ENCODE peak calls at places on chromosomes 1 and 21, in ten cellular contexts. G is spleen, O is iPS DF 6.9, A is PC-9, W is neural progenitor cell, P is heart left ventricle, Q is tibial nerve, H is adipocyte, B is lower lobe of right lung, F is SK-N-SH. N is an unnamed sample.

GRCh38 chr1:211331011-211331709 is 4.5 kb downstream of the TRAF5 start:
- DNase-seq in G (no peak), O (no peak), A (peak; percentile 80), W (no peak), P (no peak), Q (no peak), H (no peak), B (no peak), F (no peak), N (no peak)

GRCh38 chr21:14452842-14453241 is 69.9 kb upstream of the HSPA13 start:
- DNase-seq in G (no peak), O (no peak), A (no peak), W (no peak), P (no peak), Q (no peak), H (no peak), B (no peak), F (no peak), N (no peak)

GRCh38 chr1:184078564-184079107 is 27.1 kb downstream of the TSEN15 start:
- DNase-seq in G (no peak), O (no peak), A (no peak), W (no peak), P (no peak), Q (no peak), H (peak; percentile 59), B (no peak), F (no peak), N (no peak)

GRCh38 chr1:169588785-169589485 is 2.7 kb upstream of the F5 start:
- DNase-seq in G (no peak), O (no peak), A (peak; percentile 39), W (no peak), P (no peak), Q (no peak), H (no peak), B (no peak), F (no peak), N (no peak)

GRCh38 chr21:41110664-41111063 is 57.3 kb upstream of the BACE2 start:
- DNase-seq in G (no peak), O (no peak), A (no peak), W (no peak), P (no peak), Q (no peak), H (no peak), B (no peak), F (no peak), N (no peak)

GRCh38 chr1:93489756-93490155 is 41.8 kb downstream of the FNBP1L start:
- DNase-seq in G (no peak), O (no peak), A (no peak), W (no peak), P (no peak), Q (no peak), H (peak; percentile 56), B (no peak), F (no peak), N (no peak)

GRCh38 chr1:76250317-76250716 is 175.8 kb downstream of the ST6GALNAC3 start:
- DNase-seq in G (no peak), O (no peak), A (no peak), W (peak; percentile 60), P (no peak), Q (no peak), H (no peak), B (no peak), F (no peak), N (no peak)

GRCh38 chr21:15843766-15844165 is 114.0 kb downstream of the USP25 start:
- DNase-seq in G (no peak), O (no peak), A (no peak), W (no peak), P (no peak), Q (no peak), H (no peak), B (no peak), F (no peak), N (no peak)

GRCh38 chr1:185144233-185144632 is 12.5 kb downstream of the TRMT1L start:
- DNase-seq in G (no peak), O (no peak), A (no peak), W (no peak), P (no peak), Q (no peak), H (peak; percentile 56), B (no peak), F (no peak), N (no peak)

GRCh38 chr21:14616303-14617039 is 70.4 kb upstream of the SAMSN1 start:
- DNase-seq in G (no peak), O (peak; percentile 37), A (peak; percentile 38), W (no peak), P (no peak), Q (no peak), H (no peak), B (no peak), F (no peak), N (no peak)

GRCh38 chr1:200866521-200866920 is 6.3 kb upstream of the GPR25 start:
- DNase-seq in G (no peak), O (no peak), A (no peak), W (no peak), P (no peak), Q (no peak), H (no peak), B (no peak), F (no peak), N (no peak)

GRCh38 chr1:98688110-98688739 is 26.7 kb downstream of the SNX7 start:
- DNase-seq in G (no peak), O (no peak), A (no peak), W (no peak), P (no peak), Q (no peak), H (no peak), B (no peak), F (no peak), N (no peak)

GRCh38 chr21:31683029-31683428 is 23.5 kb downstream of the SOD1 start:
- DNase-seq in G (no peak), O (no peak), A (no peak), W (no peak), P (no peak), Q (no peak), H (no peak), B (no peak), F (no peak), N (no peak)

GRCh38 chr21:31688603-31689368 is 29.3 kb downstream of the SOD1 start:
- DNase-seq in G (no peak), O (no peak), A (no peak), W (no peak), P (no peak), Q (no peak), H (no peak), B (no peak), F (no peak), N (no peak)

GRCh38 chr21:31684918-31685317 is 25.4 kb downstream of the SOD1 start:
- DNase-seq in G (no peak), O (no peak), A (no peak), W (no peak), P (no peak), Q (no peak), H (no peak), B (no peak), F (no peak), N (no peak)

GRCh38 chr21:31687108-31687507 is 27.6 kb downstream of the SOD1 start:
- DNase-seq in G (no peak), O (no peak), A (no peak), W (no peak), P (no peak), Q (no peak), H (no peak), B (no peak), F (no peak), N (no peak)

DNA sequence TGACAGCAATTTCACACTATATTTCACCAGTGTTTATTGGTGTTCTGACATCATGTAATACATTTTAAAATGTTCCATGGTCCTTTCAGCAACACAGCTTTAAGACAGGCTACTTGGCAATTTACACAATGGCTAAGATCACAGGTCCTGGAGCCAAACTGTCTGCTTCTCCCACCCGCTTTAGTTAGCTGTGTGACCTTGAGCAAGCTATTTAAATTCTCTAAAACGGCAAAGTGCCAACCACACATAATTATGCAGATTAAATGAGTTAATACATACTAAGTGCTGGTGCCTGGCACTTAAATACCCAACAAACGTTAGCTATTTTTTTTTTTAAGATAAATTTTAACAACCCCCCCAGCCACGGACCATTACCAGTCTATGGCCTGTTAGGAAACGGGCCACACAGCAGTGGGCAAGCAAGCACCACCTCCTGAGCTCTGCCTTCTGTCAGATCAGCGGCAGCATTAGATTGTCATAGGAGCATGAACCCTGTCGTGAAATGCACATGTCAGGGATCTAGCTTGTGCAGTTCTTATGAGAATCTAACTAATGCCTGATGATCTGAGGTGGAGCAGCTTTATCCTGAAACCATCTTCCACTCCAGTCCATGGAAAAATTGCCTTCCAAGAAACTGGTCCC is 26.9 kb downstream of the SOD1 start:
- DNase-seq in G (no peak), O (no peak), A (no peak), W (no peak), P (no peak), Q (no peak), H (no peak), B (no peak), F (no peak), N (no peak)
- H3K36me3 ChIP-seq in G (peaks cover 96% of the 10 kb centered on the region), O (peaks cover 10% of the 10 kb centered on the region), A (peaks cover 12% of the 10 kb centered on the region), W (peaks cover 53% of the 10 kb centered on the region), P (peaks cover 16% of the 10 kb centered on the region), Q (no peaks in the 10 kb centered on the region), H (peaks cover 81% of the 10 kb centered on the region), B (peaks cover 96% of the 10 kb centered on the region), F (peaks cover 80% of the 10 kb centered on the region), N (no peaks in the 10 kb centered on the region)

GRCh38 chr1:94535879-94536278 is 5.7 kb downstream of the F3 start:
- DNase-seq in G (no peak), O (no peak), A (no peak), W (no peak), P (no peak), Q (no peak), H (no peak), B (no peak), F (no peak), N (no peak)
- H3K36me3 ChIP-seq in G (no peaks in the 10 kb centered on the region), O (peaks cover 8% of the 10 kb centered on the region), A (peaks cover 93% of the 10 kb centered on the region), W (no peaks in the 10 kb centered on the region), P (no peaks in the 10 kb centered on the region), Q (no peaks in the 10 kb centered on the region), H (peaks cover 89% of the 10 kb centered on the region), B (peaks cover 43% of the 10 kb centered on the region), F (peaks cover 6% of the 10 kb centered on the region), N (no peaks in the 10 kb centered on the region)

DNA sequence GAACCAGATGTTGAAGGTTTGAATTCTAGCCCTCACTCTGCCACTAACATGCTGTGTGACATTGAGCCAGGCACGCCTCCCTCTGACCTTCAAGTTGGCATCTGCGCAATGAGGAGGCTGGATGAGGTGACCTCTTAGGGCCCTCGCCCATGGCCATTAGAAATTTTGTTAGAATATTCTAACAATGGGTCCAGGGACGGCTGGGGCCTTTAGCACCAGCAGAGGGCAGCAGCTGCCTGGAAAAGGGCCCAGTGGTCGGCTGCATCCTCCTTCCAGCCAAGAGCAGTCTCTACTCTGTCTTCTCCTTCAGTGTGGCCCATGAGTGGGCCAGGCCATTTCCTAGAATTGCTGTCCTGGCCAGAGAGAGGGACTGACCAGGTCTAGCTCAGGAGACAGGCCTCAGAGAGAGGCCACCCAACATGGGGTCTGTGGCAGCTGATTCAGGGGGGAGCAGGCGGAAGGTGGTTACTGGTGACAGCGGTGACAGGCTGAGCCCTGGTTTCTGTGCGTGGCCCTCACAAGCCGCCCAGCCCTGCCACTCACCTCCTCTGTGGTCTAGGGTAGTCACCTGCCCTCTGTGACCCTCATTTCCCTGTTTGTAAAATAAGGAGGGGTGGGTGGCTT is 101.3 kb upstream of the ACTL8 start:
- DNase-seq in G (no peak), O (no peak), A (no peak), W (peak; percentile 79), P (no peak), Q (no peak), H (peak; percentile 70), B (no peak), F (peak; percentile 85), N (no peak)
- H3K36me3 ChIP-seq in G (peaks cover 9% of the 10 kb centered on the region), O (peaks cover 17% of the 10 kb centered on the region), A (no peaks in the 10 kb centered on the region), W (no peaks in the 10 kb centered on the region), P (peaks cover 4% of the 10 kb centered on the region), Q (no peaks in the 10 kb centered on the region), H (peaks cover 62% of the 10 kb centered on the region), B (peaks cover 74% of the 10 kb centered on the region), F (peaks cover 27% of the 10 kb centered on the region), N (peaks cover 7% of the 10 kb centered on the region)

GRCh38 chr21:46428987-46429710 is 29.5 kb upstream of the DIP2A start:
- DNase-seq in G (peak; percentile 42), O (no peak), A (no peak), W (no peak), P (peak; percentile 34), Q (no peak), H (no peak), B (peak; percentile 33), F (no peak), N (no peak)
- H3K36me3 ChIP-seq in G (peaks cover 58% of the 10 kb centered on the region), O (peaks cover 36% of the 10 kb centered on the region), A (no peaks in the 10 kb centered on the region), W (no peaks in the 10 kb centered on the region), P (peaks cover 13% of the 10 kb centered on the region), Q (no peaks in the 10 kb centered on the region), H (peaks cover 55% of the 10 kb centered on the region), B (peaks cover 79% of the 10 kb centered on the region), F (peaks cover 49% of the 10 kb centered on the region), N (peaks cover 10% of the 10 kb centered on the region)